ENCODE peak calls at places on chromosomes 4 and X, in four cellular contexts. One of them, this sample, is unnamed. For H3K9me3, the result is how much of the 10 kb centered on the place peaks cover.

GRCh38 chr4:4758708-4759107 is 100.8 kb upstream of the MSX1 start:
- DNase-seq in pancreas: no peak
- DNase-seq in K562: no peak
- DNase-seq in heart left ventricle: no peak
- DNase-seq in this sample: no peak

GRCh38 chr4:113969935-113970334 is 9.5 kb downstream of the ARSJ start:
- DNase-seq in pancreas: no peak
- DNase-seq in K562: no peak
- DNase-seq in heart left ventricle: no peak
- DNase-seq in this sample: no peak

GRCh38 chrX:113892401-113892800 is 691.5 kb upstream of the HTR2C start:
- DNase-seq in pancreas: no peak
- DNase-seq in K562: no peak
- DNase-seq in heart left ventricle: no peak
- DNase-seq in this sample: no peak

GRCh38 chr4:1378559-1379231 is 27.5 kb downstream of the NKX1-1 start:
- DNase-seq in pancreas: peak
- DNase-seq in K562: no peak
- DNase-seq in heart left ventricle: peak
- DNase-seq in this sample: no peak

GRCh38 chr4:77917075-77917474 is 54.4 kb downstream of the MRPL1 start:
- DNase-seq in pancreas: no peak
- DNase-seq in K562: no peak
- DNase-seq in heart left ventricle: no peak
- DNase-seq in this sample: no peak

GRCh38 chrX:111581086-111581485 is 69.6 kb downstream of the SERTM2 start:
- DNase-seq in pancreas: no peak
- DNase-seq in K562: no peak
- DNase-seq in heart left ventricle: no peak
- DNase-seq in this sample: no peak

GRCh38 chr4:42280327-42281095 is 116.8 kb upstream of the SHISA3 start:
- DNase-seq in pancreas: no peak
- DNase-seq in K562: peak
- DNase-seq in heart left ventricle: no peak
- DNase-seq in this sample: no peak

GRCh38 chrX:63930140-63930539 is 145.1 kb upstream of the ARHGEF9 start:
- DNase-seq in pancreas: no peak
- DNase-seq in K562: no peak
- DNase-seq in heart left ventricle: no peak
- DNase-seq in this sample: no peak

GRCh38 chr4:169063441-169063840 is 53.4 kb upstream of the CBR4 start:
- DNase-seq in pancreas: no peak
- DNase-seq in K562: no peak
- DNase-seq in heart left ventricle: no peak
- DNase-seq in this sample: no peak

GRCh38 chrX:64853424-64853823 is 122.8 kb downstream of the ZC4H2 start:
- DNase-seq in pancreas: no peak
- DNase-seq in K562: no peak
- DNase-seq in heart left ventricle: no peak
- DNase-seq in this sample: no peak

GRCh38 chrX:55008571-55009358 is 8.6 kb downstream of the APEX2 start:
- DNase-seq in pancreas: no peak
- DNase-seq in K562: no peak
- DNase-seq in heart left ventricle: no peak
- DNase-seq in this sample: peak

GRCh38 chr4:1221155-1221870 is 27.6 kb downstream of the CTBP1 start:
- DNase-seq in pancreas: no peak
- DNase-seq in K562: no peak
- DNase-seq in heart left ventricle: no peak
- DNase-seq in this sample: no peak

GRCh38 chrX:54799046-54799445 is 991 bp upstream of the ITIH6 start:
- DNase-seq in pancreas: no peak
- DNase-seq in K562: no peak
- DNase-seq in heart left ventricle: no peak
- DNase-seq in this sample: no peak

GRCh38 chrX:30489323-30489722 is 88.2 kb downstream of the TASL start:
- DNase-seq in pancreas: no peak
- DNase-seq in K562: peak
- DNase-seq in heart left ventricle: no peak
- DNase-seq in this sample: no peak

GRCh38 chr4:184389978-184390518 is 84.3 kb downstream of the IRF2 start:
- DNase-seq in pancreas: no peak
- DNase-seq in K562: no peak
- DNase-seq in heart left ventricle: no peak
- DNase-seq in this sample: no peak

GRCh38 chr4:90958256-90958895 is 831.2 kb downstream of the CCSER1 start:
- DNase-seq in pancreas: no peak
- DNase-seq in K562: no peak
- DNase-seq in heart left ventricle: no peak
- DNase-seq in this sample: no peak

GRCh38 chrX:25601323-25601722 is 536.8 kb upstream of the MAGEB18 start:
- DNase-seq in pancreas: no peak
- DNase-seq in K562: no peak
- DNase-seq in heart left ventricle: no peak
- DNase-seq in this sample: no peak

GRCh38 chr4:74161676-74162450 is 3.9 kb downstream of the MTHFD2L start:
- DNase-seq in pancreas: no peak
- DNase-seq in K562: no peak
- DNase-seq in heart left ventricle: no peak
- DNase-seq in this sample: no peak

GRCh38 chr4:9703391-9703790 is 78.0 kb upstream of the DRD5 start:
- DNase-seq in pancreas: peak
- DNase-seq in K562: peak
- DNase-seq in heart left ventricle: peak
- DNase-seq in this sample: peak

DNA sequence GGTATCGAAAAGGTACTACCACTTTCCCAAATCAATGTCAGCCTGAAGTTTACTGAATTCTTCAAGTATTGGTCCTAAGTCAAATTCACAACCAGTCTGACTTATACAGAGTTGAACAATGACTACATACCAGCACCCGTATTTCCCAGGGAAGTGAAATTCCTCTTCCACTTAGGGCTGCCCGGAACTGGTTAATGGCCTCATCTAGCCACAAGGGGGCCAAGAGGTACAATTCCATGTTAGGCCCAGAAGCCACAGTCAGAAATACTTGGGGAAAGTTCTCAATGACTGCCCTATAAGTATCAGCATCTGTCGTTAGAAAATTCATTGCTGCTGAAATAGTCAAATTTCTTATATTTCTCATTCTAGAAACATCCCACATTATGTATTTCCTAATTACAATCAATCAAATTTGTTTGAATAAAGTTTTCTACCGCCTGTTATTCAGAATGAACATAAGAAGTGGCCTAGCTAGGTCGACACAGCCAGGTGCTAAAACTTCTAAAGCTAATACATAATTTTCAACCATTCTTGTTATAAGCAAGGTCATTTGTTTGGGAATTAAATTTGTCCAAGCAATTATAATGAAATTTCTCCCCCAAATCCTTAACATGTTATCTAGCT is 5.6 kb upstream of the PCDH7 start:
- DNase-seq in pancreas: peak
- DNase-seq in K562: peak
- DNase-seq in heart left ventricle: peak
- DNase-seq in this sample: no peak
- H3K9me3 ChIP-seq in pancreas: under half
- H3K9me3 ChIP-seq in K562: under half
- H3K9me3 ChIP-seq in heart left ventricle: under half
- H3K9me3 ChIP-seq in this sample: under half

GRCh38 chr4:106079616-106080015 is 184.3 kb downstream of the NPNT start:
- DNase-seq in pancreas: no peak
- DNase-seq in K562: no peak
- DNase-seq in heart left ventricle: no peak
- DNase-seq in this sample: no peak
- H3K9me3 ChIP-seq in pancreas: under half
- H3K9me3 ChIP-seq in K562: under half
- H3K9me3 ChIP-seq in heart left ventricle: under half
- H3K9me3 ChIP-seq in this sample: under half

GRCh38 chr4:19095491-19096046 is 1074.0 kb upstream of the LCORL start:
- DNase-seq in pancreas: no peak
- DNase-seq in K562: no peak
- DNase-seq in heart left ventricle: no peak
- DNase-seq in this sample: no peak
- H3K9me3 ChIP-seq in pancreas: under half
- H3K9me3 ChIP-seq in K562: under half
- H3K9me3 ChIP-seq in heart left ventricle: under half
- H3K9me3 ChIP-seq in this sample: under half

GRCh38 chrX:73647212-73647611 is 84.2 kb downstream of the CHIC1 start:
- DNase-seq in pancreas: no peak
- DNase-seq in K562: no peak
- DNase-seq in heart left ventricle: no peak
- DNase-seq in this sample: no peak
- H3K9me3 ChIP-seq in pancreas: under half
- H3K9me3 ChIP-seq in K562: under half
- H3K9me3 ChIP-seq in heart left ventricle: under half
- H3K9me3 ChIP-seq in this sample: under half

GRCh38 chrX:153514259-153514658 is 3.2 kb upstream of the ATP2B3 start:
- DNase-seq in pancreas: no peak
- DNase-seq in K562: no peak
- DNase-seq in heart left ventricle: no peak
- DNase-seq in this sample: no peak
- H3K9me3 ChIP-seq in pancreas: under half
- H3K9me3 ChIP-seq in K562: under half
- H3K9me3 ChIP-seq in heart left ventricle: under half
- H3K9me3 ChIP-seq in this sample: under half

GRCh38 chr4:144948421-144948820 is 149.6 kb downstream of the ANAPC10 start:
- DNase-seq in pancreas: no peak
- DNase-seq in K562: no peak
- DNase-seq in heart left ventricle: no peak
- DNase-seq in this sample: no peak

GRCh38 chr4:144955104-144955503 is 142.9 kb downstream of the ANAPC10 start:
- DNase-seq in pancreas: no peak
- DNase-seq in K562: no peak
- DNase-seq in heart left ventricle: no peak
- DNase-seq in this sample: no peak

GRCh38 chr4:144954224-144954623 is 143.8 kb downstream of the ANAPC10 start:
- DNase-seq in pancreas: no peak
- DNase-seq in K562: no peak
- DNase-seq in heart left ventricle: no peak
- DNase-seq in this sample: no peak
- H3K9me3 ChIP-seq in pancreas: under half
- H3K9me3 ChIP-seq in K562: under half
- H3K9me3 ChIP-seq in heart left ventricle: under half
- H3K9me3 ChIP-seq in this sample: under half

GRCh38 chr4:19514276-19515070 is 737.2 kb upstream of the SLIT2 start:
- DNase-seq in pancreas: no peak
- DNase-seq in K562: no peak
- DNase-seq in heart left ventricle: no peak
- DNase-seq in this sample: no peak
- H3K9me3 ChIP-seq in pancreas: under half
- H3K9me3 ChIP-seq in K562: under half
- H3K9me3 ChIP-seq in heart left ventricle: under half
- H3K9me3 ChIP-seq in this sample: under half